ENCODE peak calls at places on chromosomes 4 and X, in ten cellular contexts. One of them, this sample, is unnamed.

GRCh38 chrX:6053126-6053625 is 175.5 kb downstream of the NLGN4X start:
- DNase-seq in NCI-H69: peak
- DNase-seq in foreskin keratinocyte: no peak
- DNase-seq in fibroblast of the aortic adventitia: no peak
- DNase-seq in stimulated activated CD8-positive, alpha-beta memory T cell treated with anti-CD3 and anti-CD28 coated beads, Interleukin-7, amount 100 ng/mL, for 24 hours: no peak
- DNase-seq in M059J: no peak
- DNase-seq in activated T-helper 2 cell treated with anti-CD3 and anti-CD28 coated beads, Interferon-gamma antibody, Interleukin-2, Interleukin-4, amounts not matched to agents 10 μg/mL and 5 μg/mL and 100 μg/mL, durations not matched to agents 14 hours and 24 hours and 36 hours: no peak
- DNase-seq in NCI-H774: no peak
- DNase-seq in T-helper 2 cell: no peak
- DNase-seq in NCI-H2171 treated with DMSO at 0.1 percent for 48 hours: peak
- DNase-seq in this sample: no peak

GRCh38 chr4:186032259-186032658 is 36.7 kb upstream of the TLR3 start:
- DNase-seq in activated T-helper 2 cell treated with anti-CD3 and anti-CD28 coated beads, Interferon-gamma antibody, Interleukin-2, Interleukin-4, amounts not matched to agents 10 μg/mL and 5 μg/mL and 100 μg/mL, durations not matched to agents 14 hours and 24 hours and 36 hours: no peak
- DNase-seq in stimulated activated CD8-positive, alpha-beta memory T cell treated with anti-CD3 and anti-CD28 coated beads, Interleukin-7, amount 100 ng/mL, for 24 hours: no peak
- DNase-seq in foreskin keratinocyte: no peak
- DNase-seq in NCI-H774: no peak
- DNase-seq in NCI-H69: no peak
- DNase-seq in NCI-H2171 treated with DMSO at 0.1 percent for 48 hours: peak
- DNase-seq in fibroblast of the aortic adventitia: peak
- DNase-seq in M059J: no peak
- DNase-seq in T-helper 2 cell: no peak
- DNase-seq in this sample: no peak

GRCh38 chr4:7971159-7971631 is 31.5 kb upstream of the AFAP1 start:
- DNase-seq in T-helper 2 cell: peak
- DNase-seq in NCI-H2171 treated with DMSO at 0.1 percent for 48 hours: no peak
- DNase-seq in stimulated activated CD8-positive, alpha-beta memory T cell treated with anti-CD3 and anti-CD28 coated beads, Interleukin-7, amount 100 ng/mL, for 24 hours: no peak
- DNase-seq in fibroblast of the aortic adventitia: no peak
- DNase-seq in activated T-helper 2 cell treated with anti-CD3 and anti-CD28 coated beads, Interferon-gamma antibody, Interleukin-2, Interleukin-4, amounts not matched to agents 10 μg/mL and 5 μg/mL and 100 μg/mL, durations not matched to agents 14 hours and 24 hours and 36 hours: no peak
- DNase-seq in M059J: no peak
- DNase-seq in foreskin keratinocyte: no peak
- DNase-seq in NCI-H774: no peak
- DNase-seq in NCI-H69: no peak
- DNase-seq in this sample: no peak

GRCh38 chrX:153521034-153521433 is 3.6 kb downstream of the ATP2B3 start:
- DNase-seq in NCI-H2171 treated with DMSO at 0.1 percent for 48 hours: peak
- DNase-seq in T-helper 2 cell: no peak
- DNase-seq in activated T-helper 2 cell treated with anti-CD3 and anti-CD28 coated beads, Interferon-gamma antibody, Interleukin-2, Interleukin-4, amounts not matched to agents 10 μg/mL and 5 μg/mL and 100 μg/mL, durations not matched to agents 14 hours and 24 hours and 36 hours: no peak
- DNase-seq in NCI-H69: peak
- DNase-seq in stimulated activated CD8-positive, alpha-beta memory T cell treated with anti-CD3 and anti-CD28 coated beads, Interleukin-7, amount 100 ng/mL, for 24 hours: no peak
- DNase-seq in NCI-H774: no peak
- DNase-seq in fibroblast of the aortic adventitia: peak
- DNase-seq in foreskin keratinocyte: no peak
- DNase-seq in M059J: peak
- DNase-seq in this sample: no peak

GRCh38 chr4:40055873-40056721 is 553 bp upstream of the N4BP2 start:
- DNase-seq in T-helper 2 cell: peak
- DNase-seq in foreskin keratinocyte: no peak
- DNase-seq in NCI-H2171 treated with DMSO at 0.1 percent for 48 hours: peak
- DNase-seq in NCI-H69: peak
- DNase-seq in activated T-helper 2 cell treated with anti-CD3 and anti-CD28 coated beads, Interferon-gamma antibody, Interleukin-2, Interleukin-4, amounts not matched to agents 10 μg/mL and 5 μg/mL and 100 μg/mL, durations not matched to agents 14 hours and 24 hours and 36 hours: peak
- DNase-seq in stimulated activated CD8-positive, alpha-beta memory T cell treated with anti-CD3 and anti-CD28 coated beads, Interleukin-7, amount 100 ng/mL, for 24 hours: peak
- DNase-seq in M059J: peak
- DNase-seq in NCI-H774: peak
- DNase-seq in fibroblast of the aortic adventitia: peak
- DNase-seq in this sample: no peak

GRCh38 chr4:64399313-64400109 is 9.7 kb downstream of the TECRL start:
- DNase-seq in T-helper 2 cell: no peak
- DNase-seq in NCI-H774: no peak
- DNase-seq in NCI-H69: no peak
- DNase-seq in stimulated activated CD8-positive, alpha-beta memory T cell treated with anti-CD3 and anti-CD28 coated beads, Interleukin-7, amount 100 ng/mL, for 24 hours: no peak
- DNase-seq in activated T-helper 2 cell treated with anti-CD3 and anti-CD28 coated beads, Interferon-gamma antibody, Interleukin-2, Interleukin-4, amounts not matched to agents 10 μg/mL and 5 μg/mL and 100 μg/mL, durations not matched to agents 14 hours and 24 hours and 36 hours: no peak
- DNase-seq in NCI-H2171 treated with DMSO at 0.1 percent for 48 hours: no peak
- DNase-seq in foreskin keratinocyte: no peak
- DNase-seq in fibroblast of the aortic adventitia: no peak
- DNase-seq in M059J: no peak
- DNase-seq in this sample: no peak

GRCh38 chr4:60619531-60620305 is 580.4 kb upstream of the ADGRL3 start:
- DNase-seq in fibroblast of the aortic adventitia: peak
- DNase-seq in NCI-H69: no peak
- DNase-seq in foreskin keratinocyte: no peak
- DNase-seq in NCI-H2171 treated with DMSO at 0.1 percent for 48 hours: no peak
- DNase-seq in T-helper 2 cell: no peak
- DNase-seq in NCI-H774: no peak
- DNase-seq in M059J: peak
- DNase-seq in stimulated activated CD8-positive, alpha-beta memory T cell treated with anti-CD3 and anti-CD28 coated beads, Interleukin-7, amount 100 ng/mL, for 24 hours: no peak
- DNase-seq in activated T-helper 2 cell treated with anti-CD3 and anti-CD28 coated beads, Interferon-gamma antibody, Interleukin-2, Interleukin-4, amounts not matched to agents 10 μg/mL and 5 μg/mL and 100 μg/mL, durations not matched to agents 14 hours and 24 hours and 36 hours: no peak
- DNase-seq in this sample: no peak

GRCh38 chr4:153792007-153792892 is 3.4 kb upstream of the SFRP2 start:
- DNase-seq in M059J: no peak
- DNase-seq in fibroblast of the aortic adventitia: peak
- DNase-seq in T-helper 2 cell: no peak
- DNase-seq in NCI-H2171 treated with DMSO at 0.1 percent for 48 hours: no peak
- DNase-seq in NCI-H774: no peak
- DNase-seq in activated T-helper 2 cell treated with anti-CD3 and anti-CD28 coated beads, Interferon-gamma antibody, Interleukin-2, Interleukin-4, amounts not matched to agents 10 μg/mL and 5 μg/mL and 100 μg/mL, durations not matched to agents 14 hours and 24 hours and 36 hours: no peak
- DNase-seq in stimulated activated CD8-positive, alpha-beta memory T cell treated with anti-CD3 and anti-CD28 coated beads, Interleukin-7, amount 100 ng/mL, for 24 hours: peak
- DNase-seq in foreskin keratinocyte: peak
- DNase-seq in NCI-H69: no peak
- DNase-seq in this sample: peak

GRCh38 chr4:99987681-99988080 is 37.6 kb upstream of the H2AZ1 start:
- DNase-seq in T-helper 2 cell: no peak
- DNase-seq in M059J: no peak
- DNase-seq in foreskin keratinocyte: no peak
- DNase-seq in stimulated activated CD8-positive, alpha-beta memory T cell treated with anti-CD3 and anti-CD28 coated beads, Interleukin-7, amount 100 ng/mL, for 24 hours: no peak
- DNase-seq in NCI-H774: no peak
- DNase-seq in fibroblast of the aortic adventitia: no peak
- DNase-seq in activated T-helper 2 cell treated with anti-CD3 and anti-CD28 coated beads, Interferon-gamma antibody, Interleukin-2, Interleukin-4, amounts not matched to agents 10 μg/mL and 5 μg/mL and 100 μg/mL, durations not matched to agents 14 hours and 24 hours and 36 hours: no peak
- DNase-seq in NCI-H69: no peak
- DNase-seq in NCI-H2171 treated with DMSO at 0.1 percent for 48 hours: no peak
- DNase-seq in this sample: no peak

GRCh38 chrX:154040307-154040756 is 20.6 kb upstream of the IRAK1 start:
- DNase-seq in NCI-H69: no peak
- DNase-seq in activated T-helper 2 cell treated with anti-CD3 and anti-CD28 coated beads, Interferon-gamma antibody, Interleukin-2, Interleukin-4, amounts not matched to agents 10 μg/mL and 5 μg/mL and 100 μg/mL, durations not matched to agents 14 hours and 24 hours and 36 hours: no peak
- DNase-seq in stimulated activated CD8-positive, alpha-beta memory T cell treated with anti-CD3 and anti-CD28 coated beads, Interleukin-7, amount 100 ng/mL, for 24 hours: no peak
- DNase-seq in foreskin keratinocyte: peak
- DNase-seq in NCI-H2171 treated with DMSO at 0.1 percent for 48 hours: no peak
- DNase-seq in T-helper 2 cell: no peak
- DNase-seq in fibroblast of the aortic adventitia: peak
- DNase-seq in NCI-H774: no peak
- DNase-seq in M059J: no peak
- DNase-seq in this sample: no peak

GRCh38 chrX:50579955-50580354 is 109.3 kb upstream of the DGKK start:
- DNase-seq in NCI-H2171 treated with DMSO at 0.1 percent for 48 hours: peak
- DNase-seq in activated T-helper 2 cell treated with anti-CD3 and anti-CD28 coated beads, Interferon-gamma antibody, Interleukin-2, Interleukin-4, amounts not matched to agents 10 μg/mL and 5 μg/mL and 100 μg/mL, durations not matched to agents 14 hours and 24 hours and 36 hours: peak
- DNase-seq in M059J: peak
- DNase-seq in fibroblast of the aortic adventitia: peak
- DNase-seq in stimulated activated CD8-positive, alpha-beta memory T cell treated with anti-CD3 and anti-CD28 coated beads, Interleukin-7, amount 100 ng/mL, for 24 hours: no peak
- DNase-seq in foreskin keratinocyte: peak
- DNase-seq in NCI-H774: peak
- DNase-seq in T-helper 2 cell: peak
- DNase-seq in NCI-H69: peak
- DNase-seq in this sample: peak

GRCh38 chr4:38179690-38180299 is 219.6 kb downstream of the PTTG2 start:
- DNase-seq in NCI-H69: peak
- DNase-seq in M059J: peak
- DNase-seq in fibroblast of the aortic adventitia: peak
- DNase-seq in stimulated activated CD8-positive, alpha-beta memory T cell treated with anti-CD3 and anti-CD28 coated beads, Interleukin-7, amount 100 ng/mL, for 24 hours: peak
- DNase-seq in T-helper 2 cell: peak
- DNase-seq in foreskin keratinocyte: no peak
- DNase-seq in NCI-H774: peak
- DNase-seq in activated T-helper 2 cell treated with anti-CD3 and anti-CD28 coated beads, Interferon-gamma antibody, Interleukin-2, Interleukin-4, amounts not matched to agents 10 μg/mL and 5 μg/mL and 100 μg/mL, durations not matched to agents 14 hours and 24 hours and 36 hours: peak
- DNase-seq in NCI-H2171 treated with DMSO at 0.1 percent for 48 hours: peak
- DNase-seq in this sample: no peak

GRCh38 chr4:57378766-57379165 is 268.6 kb upstream of the IGFBP7 start:
- DNase-seq in stimulated activated CD8-positive, alpha-beta memory T cell treated with anti-CD3 and anti-CD28 coated beads, Interleukin-7, amount 100 ng/mL, for 24 hours: no peak
- DNase-seq in NCI-H69: no peak
- DNase-seq in fibroblast of the aortic adventitia: peak
- DNase-seq in activated T-helper 2 cell treated with anti-CD3 and anti-CD28 coated beads, Interferon-gamma antibody, Interleukin-2, Interleukin-4, amounts not matched to agents 10 μg/mL and 5 μg/mL and 100 μg/mL, durations not matched to agents 14 hours and 24 hours and 36 hours: no peak
- DNase-seq in NCI-H774: no peak
- DNase-seq in T-helper 2 cell: no peak
- DNase-seq in foreskin keratinocyte: no peak
- DNase-seq in M059J: peak
- DNase-seq in NCI-H2171 treated with DMSO at 0.1 percent for 48 hours: no peak
- DNase-seq in this sample: no peak

GRCh38 chrX:54166915-54167314 is 16.1 kb downstream of the FAM120C start:
- DNase-seq in NCI-H2171 treated with DMSO at 0.1 percent for 48 hours: no peak
- DNase-seq in foreskin keratinocyte: no peak
- DNase-seq in T-helper 2 cell: no peak
- DNase-seq in NCI-H774: no peak
- DNase-seq in stimulated activated CD8-positive, alpha-beta memory T cell treated with anti-CD3 and anti-CD28 coated beads, Interleukin-7, amount 100 ng/mL, for 24 hours: no peak
- DNase-seq in activated T-helper 2 cell treated with anti-CD3 and anti-CD28 coated beads, Interferon-gamma antibody, Interleukin-2, Interleukin-4, amounts not matched to agents 10 μg/mL and 5 μg/mL and 100 μg/mL, durations not matched to agents 14 hours and 24 hours and 36 hours: no peak
- DNase-seq in NCI-H69: peak
- DNase-seq in M059J: no peak
- DNase-seq in fibroblast of the aortic adventitia: peak
- DNase-seq in this sample: no peak

GRCh38 chr4:77352192-77352591 is 195.2 kb downstream of the CCNG2 start:
- DNase-seq in NCI-H774: no peak
- DNase-seq in fibroblast of the aortic adventitia: no peak
- DNase-seq in M059J: no peak
- DNase-seq in NCI-H69: no peak
- DNase-seq in activated T-helper 2 cell treated with anti-CD3 and anti-CD28 coated beads, Interferon-gamma antibody, Interleukin-2, Interleukin-4, amounts not matched to agents 10 μg/mL and 5 μg/mL and 100 μg/mL, durations not matched to agents 14 hours and 24 hours and 36 hours: no peak
- DNase-seq in NCI-H2171 treated with DMSO at 0.1 percent for 48 hours: no peak
- DNase-seq in T-helper 2 cell: no peak
- DNase-seq in stimulated activated CD8-positive, alpha-beta memory T cell treated with anti-CD3 and anti-CD28 coated beads, Interleukin-7, amount 100 ng/mL, for 24 hours: no peak
- DNase-seq in foreskin keratinocyte: no peak
- DNase-seq in this sample: no peak

GRCh38 chr4:36280555-36280954 is 861 bp upstream of the DTHD1 start:
- DNase-seq in M059J: no peak
- DNase-seq in fibroblast of the aortic adventitia: no peak
- DNase-seq in T-helper 2 cell: no peak
- DNase-seq in stimulated activated CD8-positive, alpha-beta memory T cell treated with anti-CD3 and anti-CD28 coated beads, Interleukin-7, amount 100 ng/mL, for 24 hours: no peak
- DNase-seq in activated T-helper 2 cell treated with anti-CD3 and anti-CD28 coated beads, Interferon-gamma antibody, Interleukin-2, Interleukin-4, amounts not matched to agents 10 μg/mL and 5 μg/mL and 100 μg/mL, durations not matched to agents 14 hours and 24 hours and 36 hours: no peak
- DNase-seq in NCI-H69: peak
- DNase-seq in foreskin keratinocyte: no peak
- DNase-seq in NCI-H2171 treated with DMSO at 0.1 percent for 48 hours: no peak
- DNase-seq in NCI-H774: no peak
- DNase-seq in this sample: no peak

GRCh38 chr4:71466775-71467174 is 128.0 kb downstream of the SLC4A4 start:
- DNase-seq in NCI-H69: no peak
- DNase-seq in fibroblast of the aortic adventitia: no peak
- DNase-seq in foreskin keratinocyte: no peak
- DNase-seq in M059J: no peak
- DNase-seq in NCI-H2171 treated with DMSO at 0.1 percent for 48 hours: no peak
- DNase-seq in stimulated activated CD8-positive, alpha-beta memory T cell treated with anti-CD3 and anti-CD28 coated beads, Interleukin-7, amount 100 ng/mL, for 24 hours: no peak
- DNase-seq in NCI-H774: no peak
- DNase-seq in activated T-helper 2 cell treated with anti-CD3 and anti-CD28 coated beads, Interferon-gamma antibody, Interleukin-2, Interleukin-4, amounts not matched to agents 10 μg/mL and 5 μg/mL and 100 μg/mL, durations not matched to agents 14 hours and 24 hours and 36 hours: no peak
- DNase-seq in T-helper 2 cell: no peak
- DNase-seq in this sample: no peak

GRCh38 chr4:99875073-99875472 is 19.2 kb downstream of the LAMTOR3 start:
- DNase-seq in foreskin keratinocyte: no peak
- DNase-seq in NCI-H69: no peak
- DNase-seq in NCI-H2171 treated with DMSO at 0.1 percent for 48 hours: no peak
- DNase-seq in activated T-helper 2 cell treated with anti-CD3 and anti-CD28 coated beads, Interferon-gamma antibody, Interleukin-2, Interleukin-4, amounts not matched to agents 10 μg/mL and 5 μg/mL and 100 μg/mL, durations not matched to agents 14 hours and 24 hours and 36 hours: no peak
- DNase-seq in T-helper 2 cell: no peak
- DNase-seq in fibroblast of the aortic adventitia: no peak
- DNase-seq in M059J: no peak
- DNase-seq in NCI-H774: no peak
- DNase-seq in stimulated activated CD8-positive, alpha-beta memory T cell treated with anti-CD3 and anti-CD28 coated beads, Interleukin-7, amount 100 ng/mL, for 24 hours: no peak
- DNase-seq in this sample: no peak